ENCODE peak calls at places on chromosomes 11 and 22, in four cellular contexts. Z is RWPE1, N is activated T-cell treated with anti-CD3 and anti-CD28 coated beads for 1 hour, O is fibroblast of villous mesenchyme. L is an unnamed sample.

GRCh38 chr22:40834628-40835027 is 15.5 kb upstream of the SLC25A17 start:
- DNase-seq in Z (no peak), N (no peak), O (no peak), L (no peak)

GRCh38 chr11:94330789-94331188 is 26.4 kb downstream of the IZUMO1R start:
- DNase-seq in Z (peak; percentile 24), N (no peak), O (peak; percentile 4), L (peak; percentile 34)

GRCh38 chr11:89498845-89499448 is 7.8 kb upstream of the NOX4 start:
- DNase-seq in Z (no peak), N (no peak), O (no peak), L (peak; percentile 78)

GRCh38 chr11:76610371-76610770 is 60.2 kb downstream of the LRRC32 start:
- DNase-seq in Z (no peak), N (no peak), O (no peak), L (no peak)

GRCh38 chr11:10670099-10670498 is 23.5 kb downstream of the IRAG1 start:
- DNase-seq in Z (no peak), N (no peak), O (no peak), L (no peak)

GRCh38 chr22:26172389-26172990 is 3.2 kb downstream of the SEZ6L start:
- DNase-seq in Z (peak; percentile 22), N (peak; percentile 11), O (peak; percentile 1), L (peak; percentile 48)

GRCh38 chr11:3052567-3052966 is 4.7 kb downstream of the CARS1 start:
- DNase-seq in Z (no peak), N (no peak), O (no peak), L (no peak)

GRCh38 chr11:122628691-122629555 is 26.6 kb upstream of the UBASH3B start:
- DNase-seq in Z (peak; percentile 74), N (peak; percentile 59), O (peak; percentile 72), L (peak; percentile 66)

GRCh38 chr11:134731562-134731961 is 319.5 kb upstream of the B3GAT1 start:
- DNase-seq in Z (no peak), N (no peak), O (no peak), L (no peak)

GRCh38 chr11:123519055-123519796 is 89.2 kb downstream of the GRAMD1B start:
- DNase-seq in Z (no peak), N (no peak), O (peak; percentile 4), L (no peak)

GRCh38 chr11:2306971-2307732 is 5.3 kb downstream of the TSPAN32 start:
- DNase-seq in Z (no peak), N (no peak), O (no peak), L (no peak)

GRCh38 chr11:125110996-125111340 is 458 bp downstream of the TMEM218 start:
- DNase-seq in Z (no peak), N (no peak), O (no peak), L (peak; percentile 41)

GRCh38 chr11:116615211-116615865 is 157.4 kb downstream of the BUD13 start:
- DNase-seq in Z (no peak), N (no peak), O (no peak), L (no peak)

GRCh38 chr11:78796956-78797355 is 222.3 kb upstream of the NARS2 start:
- DNase-seq in Z (peak; percentile 14), N (no peak), O (peak; percentile 93), L (no peak)

GRCh38 chr11:75539459-75540022 is 13.8 kb upstream of the GDPD5 start:
- DNase-seq in Z (no peak), N (no peak), O (no peak), L (no peak)

GRCh38 chr11:36073411-36074203 is 129.7 kb downstream of the LDLRAD3 start:
- DNase-seq in Z (no peak), N (no peak), O (peak; percentile 94), L (no peak)

GRCh38 chr11:117986981-117987495 is 844 bp downstream of the IL10RA start:
- DNase-seq in Z (no peak), N (no peak), O (no peak), L (no peak)

GRCh38 chr11:88538088-88538487 is 200.6 kb upstream of the CTSC start:
- DNase-seq in Z (peak; percentile 71), N (no peak), O (peak; percentile 72), L (no peak)

GRCh38 chr11:106695506-106695905 is 322.8 kb downstream of the GUCY1A2 start:
- DNase-seq in Z (peak; percentile 8), N (no peak), O (peak; percentile 54), L (no peak)

GRCh38 chr22:30829901-30830550 is 135.4 kb downstream of the OSBP2 start:
- DNase-seq in Z (peak; percentile 88), N (no peak), O (peak; percentile 70), L (no peak)

GRCh38 chr11:27401760-27402316 is 38.8 kb upstream of the CCDC34 start:
- DNase-seq in Z (no peak), N (no peak), O (no peak), L (no peak)

GRCh38 chr11:10107522-10107921 is 186.5 kb downstream of the SBF2 start:
- DNase-seq in Z (no peak), N (no peak), O (no peak), L (no peak)

GRCh38 chr11:96103102-96103501 is 179.2 kb upstream of the MTMR2 start:
- DNase-seq in Z (no peak), N (no peak), O (peak; percentile 18), L (no peak)

L was measured in T47D.